ENCODE peak calls at places on chromosomes 11 and 22, in five cellular contexts. One of them, this sample, is unnamed.

GRCh38 chr11:45646275-45646970 is 19.0 kb downstream of the CHST1 start:
- DNase-seq in GM20000: peak
- DNase-seq in HFF-Myc: no peak
- DNase-seq in naive thymus-derived CD8-positive, alpha-beta T cell: no peak
- DNase-seq in anterior cingulate cortex: no peak
- DNase-seq in this sample: no peak

GRCh38 chr22:31126869-31127175 is 4.1 kb downstream of the INPP5J start:
- DNase-seq in HFF-Myc: no peak
- DNase-seq in anterior cingulate cortex: no peak
- DNase-seq in naive thymus-derived CD8-positive, alpha-beta T cell: no peak
- DNase-seq in GM20000: no peak
- DNase-seq in this sample: no peak

GRCh38 chr11:85682330-85683305 is 3.4 kb downstream of the CCDC89 start:
- DNase-seq in GM20000: peak
- DNase-seq in HFF-Myc: no peak
- DNase-seq in anterior cingulate cortex: peak
- DNase-seq in naive thymus-derived CD8-positive, alpha-beta T cell: peak
- DNase-seq in this sample: peak

GRCh38 chr11:46565248-46565835 is 28.5 kb downstream of the AMBRA1 start:
- DNase-seq in HFF-Myc: no peak
- DNase-seq in GM20000: no peak
- DNase-seq in naive thymus-derived CD8-positive, alpha-beta T cell: no peak
- DNase-seq in anterior cingulate cortex: no peak
- DNase-seq in this sample: no peak

GRCh38 chr22:27635852-27636251 is 165.7 kb downstream of the MN1 start:
- DNase-seq in GM20000: no peak
- DNase-seq in HFF-Myc: no peak
- DNase-seq in anterior cingulate cortex: no peak
- DNase-seq in naive thymus-derived CD8-positive, alpha-beta T cell: no peak
- DNase-seq in this sample: no peak

GRCh38 chr11:102452461-102453285 is at the start of gene TMEM123:
- DNase-seq in anterior cingulate cortex: peak
- DNase-seq in HFF-Myc: no peak
- DNase-seq in GM20000: peak
- DNase-seq in naive thymus-derived CD8-positive, alpha-beta T cell: peak
- DNase-seq in this sample: peak

GRCh38 chr11:126140932-126141291 is 70.5 kb downstream of the RPUSD4 start:
- DNase-seq in naive thymus-derived CD8-positive, alpha-beta T cell: no peak
- DNase-seq in anterior cingulate cortex: no peak
- DNase-seq in HFF-Myc: peak
- DNase-seq in GM20000: no peak
- DNase-seq in this sample: peak

GRCh38 chr11:127919206-127920000 is 668.0 kb downstream of the ETS1 start:
- DNase-seq in HFF-Myc: peak
- DNase-seq in naive thymus-derived CD8-positive, alpha-beta T cell: no peak
- DNase-seq in anterior cingulate cortex: no peak
- DNase-seq in GM20000: no peak
- DNase-seq in this sample: no peak

GRCh38 chr11:69415411-69416122 is 65.9 kb upstream of the LINC01488 start:
- DNase-seq in GM20000: no peak
- DNase-seq in naive thymus-derived CD8-positive, alpha-beta T cell: no peak
- DNase-seq in anterior cingulate cortex: no peak
- DNase-seq in HFF-Myc: no peak
- DNase-seq in this sample: no peak

GRCh38 chr11:8080674-8081590 is at the start of gene TUB:
- DNase-seq in anterior cingulate cortex: peak
- DNase-seq in HFF-Myc: no peak
- DNase-seq in GM20000: peak
- DNase-seq in naive thymus-derived CD8-positive, alpha-beta T cell: no peak
- DNase-seq in this sample: peak

GRCh38 chr22:48957987-48958321 is 869.7 kb downstream of the BRD1 start:
- DNase-seq in GM20000: no peak
- DNase-seq in naive thymus-derived CD8-positive, alpha-beta T cell: no peak
- DNase-seq in anterior cingulate cortex: no peak
- DNase-seq in HFF-Myc: no peak
- DNase-seq in this sample: no peak

GRCh38 chr11:75283391-75283931 is 42.9 kb downstream of the TPBGL start:
- DNase-seq in anterior cingulate cortex: no peak
- DNase-seq in GM20000: no peak
- DNase-seq in naive thymus-derived CD8-positive, alpha-beta T cell: no peak
- DNase-seq in HFF-Myc: no peak
- DNase-seq in this sample: no peak

GRCh38 chr22:22968366-22968765 is 80.8 kb downstream of the IGLL5 start:
- DNase-seq in HFF-Myc: no peak
- DNase-seq in anterior cingulate cortex: no peak
- DNase-seq in naive thymus-derived CD8-positive, alpha-beta T cell: no peak
- DNase-seq in GM20000: no peak
- DNase-seq in this sample: no peak

GRCh38 chr11:121048464-121049233 is 24.7 kb downstream of the TBCEL start:
- DNase-seq in GM20000: no peak
- DNase-seq in anterior cingulate cortex: no peak
- DNase-seq in naive thymus-derived CD8-positive, alpha-beta T cell: no peak
- DNase-seq in HFF-Myc: no peak
- DNase-seq in this sample: no peak

GRCh38 chr22:48347311-48347710 is 1480.4 kb downstream of the BRD1 start:
- DNase-seq in anterior cingulate cortex: no peak
- DNase-seq in HFF-Myc: no peak
- DNase-seq in naive thymus-derived CD8-positive, alpha-beta T cell: no peak
- DNase-seq in GM20000: no peak
- DNase-seq in this sample: no peak

GRCh38 chr11:119615003-119615878 is 113.8 kb downstream of the NECTIN1 start:
- DNase-seq in GM20000: peak
- DNase-seq in naive thymus-derived CD8-positive, alpha-beta T cell: no peak
- DNase-seq in HFF-Myc: peak
- DNase-seq in anterior cingulate cortex: peak
- DNase-seq in this sample: no peak

GRCh38 chr11:113131036-113131775 is 170.0 kb downstream of the NCAM1 start:
- DNase-seq in naive thymus-derived CD8-positive, alpha-beta T cell: no peak
- DNase-seq in anterior cingulate cortex: no peak
- DNase-seq in HFF-Myc: no peak
- DNase-seq in GM20000: no peak
- DNase-seq in this sample: no peak

This sample was measured in cerebellum.